ENCODE peak calls at places on chromosomes 16 and 17, in ten cellular contexts. S, Z, Q, O, E, X, P, J, K and N are unnamed samples.

GRCh38 chr16:56911771-56912541 is 20.0 kb upstream of the HERPUD1 start:
- DNase-seq in S (no peak), Z (no peak), Q (no peak), O (no peak), E (no peak), X (no peak), P (peak), J (peak), K (no peak), N (no peak)

GRCh38 chr17:40916366-40916765 is 21.1 kb downstream of the KRT23 start:
- DNase-seq in S (no peak), Z (no peak), Q (no peak), O (no peak), E (no peak), X (no peak), P (no peak), J (no peak), K (no peak), N (no peak)

GRCh38 chr17:74738051-74738996 is 1.3 kb downstream of the RAB37 start:
- DNase-seq in S (no peak), Z (peak), Q (peak), O (no peak), E (no peak), X (no peak), P (no peak), J (peak), K (no peak), N (peak)

GRCh38 chr16:56709686-56710040 is 20.3 kb upstream of the NUP93 start:
- DNase-seq in S (no peak), Z (no peak), Q (no peak), O (no peak), E (no peak), X (no peak), P (no peak), J (no peak), K (no peak), N (no peak)

GRCh38 chr16:84559311-84559932 is 55.0 kb upstream of the MEAK7 start:
- DNase-seq in S (peak), Z (no peak), Q (no peak), O (no peak), E (no peak), X (no peak), P (no peak), J (no peak), K (no peak), N (no peak)

GRCh38 chr16:30722443-30722842 is 23.5 kb downstream of the SRCAP start:
- DNase-seq in S (no peak), Z (no peak), Q (no peak), O (no peak), E (no peak), X (no peak), P (no peak), J (no peak), K (no peak), N (no peak)

GRCh38 chr16:57732683-57733082 is 2.9 kb upstream of the KATNB1 start:
- DNase-seq in S (no peak), Z (no peak), Q (no peak), O (no peak), E (no peak), X (no peak), P (no peak), J (no peak), K (no peak), N (no peak)

GRCh38 chr17:44779211-44780025 is 20.6 kb downstream of the ADAM11 start:
- DNase-seq in S (peak), Z (peak), Q (peak), O (peak), E (peak), X (peak), P (peak), J (peak), K (peak), N (no peak)